ENCODE peak calls at places on chromosomes 3 and 15, in eight cellular contexts. Y is Calu3, L is neural crest cell, Q is GM06990, S is heart right ventricle, X is GM13977, M is fibroblast of mammary gland, F is GM23338. N is an unnamed sample.

GRCh38 chr3:136838641-136839555 is 20.0 kb downstream of the SLC35G2 start:
- DNase-seq in Y (no peak), L (no peak), Q (no peak), S (no peak), X (no peak), M (peak), F (no peak), N (no peak)

GRCh38 chr3:44764248-44764647 is 2.7 kb downstream of the KIF15 start:
- DNase-seq in Y (no peak), L (no peak), Q (no peak), S (no peak), X (no peak), M (no peak), F (no peak), N (no peak)

GRCh38 chr3:155026999-155027591 is 53.0 kb upstream of the MME start:
- DNase-seq in Y (no peak), L (no peak), Q (no peak), S (no peak), X (no peak), M (peak), F (no peak), N (no peak)

GRCh38 chr15:65095747-65096104 is 19.2 kb downstream of the KBTBD13 start:
- DNase-seq in Y (no peak), L (no peak), Q (no peak), S (no peak), X (no peak), M (no peak), F (no peak), N (no peak)

GRCh38 chr3:100269410-100270217 is 8.8 kb downstream of the TBC1D23 start:
- DNase-seq in Y (peak), L (no peak), Q (no peak), S (no peak), X (no peak), M (peak), F (no peak), N (no peak)

GRCh38 chr15:50883903-50884302 is 24.6 kb upstream of the AP4E1 start:
- DNase-seq in Y (no peak), L (no peak), Q (no peak), S (no peak), X (no peak), M (peak), F (no peak), N (no peak)

GRCh38 chr3:72678892-72679291 is 169.4 kb downstream of the SHQ1 start:
- DNase-seq in Y (peak), L (no peak), Q (no peak), S (no peak), X (no peak), M (no peak), F (no peak), N (no peak)

GRCh38 chr3:183447206-183448001 is 19.0 kb upstream of the MCF2L2 start:
- DNase-seq in Y (peak), L (peak), Q (peak), S (peak), X (peak), M (peak), F (peak), N (peak)

GRCh38 chr3:79866162-79866561 is 98.4 kb upstream of the ROBO1 start:
- DNase-seq in Y (no peak), L (no peak), Q (no peak), S (no peak), X (no peak), M (no peak), F (no peak), N (no peak)

GRCh38 chr3:153078826-153079225 is 83.2 kb upstream of the RAP2B start:
- DNase-seq in Y (no peak), L (no peak), Q (no peak), S (no peak), X (no peak), M (no peak), F (no peak), N (no peak)

GRCh38 chr3:186991470-186991869 is 61.1 kb downstream of the ST6GAL1 start:
- DNase-seq in Y (no peak), L (no peak), Q (no peak), S (no peak), X (no peak), M (no peak), F (no peak), N (no peak)

GRCh38 chr3:156271508-156271907 is 151.1 kb downstream of the KCNAB1 start:
- DNase-seq in Y (no peak), L (no peak), Q (no peak), S (no peak), X (no peak), M (no peak), F (no peak), N (no peak)

GRCh38 chr3:116842254-116842957 is 132.8 kb downstream of the TUSC7 start:
- DNase-seq in Y (no peak), L (no peak), Q (no peak), S (no peak), X (no peak), M (no peak), F (peak), N (no peak)

GRCh38 chr15:40680151-40680550 is 14.8 kb upstream of the RAD51 start:
- DNase-seq in Y (no peak), L (no peak), Q (no peak), S (no peak), X (no peak), M (no peak), F (no peak), N (no peak)

GRCh38 chr3:123880998-123881561 is 3.1 kb downstream of the MYLK start:
- DNase-seq in Y (peak), L (peak), Q (no peak), S (no peak), X (no peak), M (peak), F (peak), N (no peak)

GRCh38 chr3:50193286-50193685 is 1.9 kb downstream of the GNAT1 start:
- DNase-seq in Y (no peak), L (no peak), Q (no peak), S (no peak), X (no peak), M (no peak), F (no peak), N (no peak)

GRCh38 chr3:9349321-9350117 is 13.3 kb upstream of the THUMPD3 start:
- DNase-seq in Y (peak), L (no peak), Q (no peak), S (no peak), X (no peak), M (peak), F (no peak), N (no peak)

GRCh38 chr15:80180986-80181385 is 28.2 kb downstream of the FAH start:
- DNase-seq in Y (no peak), L (no peak), Q (no peak), S (no peak), X (no peak), M (no peak), F (no peak), N (no peak)

GRCh38 chr3:187935623-187936156 is 190.4 kb upstream of the BCL6 start:
- DNase-seq in Y (no peak), L (no peak), Q (peak), S (no peak), X (peak), M (no peak), F (no peak), N (peak)

GRCh38 chr3:172367205-172368105 is 80.8 kb downstream of the GHSR start:
- DNase-seq in Y (no peak), L (no peak), Q (no peak), S (no peak), X (no peak), M (peak), F (no peak), N (no peak)

GRCh38 chr15:70210538-70210937 is 112.8 kb upstream of the TLE3 start:
- DNase-seq in Y (no peak), L (no peak), Q (no peak), S (no peak), X (no peak), M (no peak), F (peak), N (no peak)
- TF ChIP-seq CTCF in Y (no peak), L (no peak), Q (peak), S (no peak), X (peak), M (peak), F (peak), N (no peak)

GRCh38 chr3:51441282-51442030 is 50.4 kb downstream of the RBM15B start:
- DNase-seq in Y (no peak), L (no peak), Q (no peak), S (no peak), X (no peak), M (no peak), F (no peak), N (no peak)

DNA sequence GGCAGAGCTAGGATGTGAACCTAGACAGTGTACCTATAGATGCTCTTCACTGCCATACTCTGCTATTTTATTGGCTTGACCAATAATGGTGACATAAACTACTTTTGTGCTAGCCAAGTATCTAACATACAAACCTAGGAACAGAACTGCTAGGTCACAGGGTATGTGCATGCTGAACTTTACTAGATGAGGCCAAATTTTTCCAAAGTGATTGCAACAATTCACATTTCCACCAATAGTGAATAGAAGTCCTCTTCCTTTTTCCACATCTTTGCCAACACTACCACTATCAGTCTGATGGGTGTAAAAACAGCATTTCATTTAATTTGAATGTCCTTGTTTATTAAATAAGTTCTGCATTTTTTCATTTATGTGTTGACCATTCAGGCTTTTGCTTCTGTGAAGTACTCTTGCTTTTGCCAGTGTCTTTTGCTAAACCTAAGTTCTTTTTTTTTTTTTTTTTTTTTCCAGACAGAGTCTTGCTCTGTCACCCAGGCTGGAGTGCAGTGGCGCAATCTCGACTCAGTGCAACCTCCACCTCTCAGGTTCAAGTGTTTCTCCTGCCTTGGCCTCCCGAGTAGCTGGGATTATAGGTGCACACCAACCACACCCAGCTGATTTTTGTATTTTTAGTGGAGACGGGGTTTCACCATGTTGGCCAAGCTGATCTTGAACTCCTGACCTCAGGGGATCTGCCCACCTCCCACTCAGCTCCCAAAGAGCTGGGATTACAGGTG is 54.1 kb downstream of the DCAF1 start:
- DNase-seq in Y (no peak), L (no peak), Q (no peak), S (no peak), X (no peak), M (no peak), F (no peak), N (no peak)
- TF ChIP-seq CTCF in Y (no peak), L (no peak), Q (no peak), S (no peak), X (no peak), M (no peak), F (no peak), N (no peak)

GRCh38 chr3:57110214-57110613 is 49.8 kb downstream of the SPATA12 start:
- DNase-seq in Y (no peak), L (no peak), Q (no peak), S (no peak), X (no peak), M (no peak), F (no peak), N (no peak)
- TF ChIP-seq CTCF in Y (no peak), L (no peak), Q (no peak), S (no peak), X (no peak), M (no peak), F (no peak), N (no peak)

GRCh38 chr3:31016196-31016595 is 121.7 kb upstream of the GADL1 start:
- DNase-seq in Y (no peak), L (no peak), Q (no peak), S (no peak), X (no peak), M (no peak), F (no peak), N (no peak)
- TF ChIP-seq CTCF in Y (no peak), L (no peak), Q (no peak), S (no peak), X (no peak), M (no peak), F (no peak), N (no peak)

GRCh38 chr3:159764211-159765024 is 224.2 kb upstream of the IL12A start:
- DNase-seq in Y (no peak), L (peak), Q (peak), S (peak), X (peak), M (peak), F (no peak), N (peak)

GRCh38 chr3:159762981-159763465 is 225.6 kb upstream of the IL12A start:
- DNase-seq in Y (peak), L (peak), Q (peak), S (peak), X (peak), M (peak), F (peak), N (peak)

GRCh38 chr3:159762238-159762637 is 226.4 kb upstream of the IL12A start:
- DNase-seq in Y (peak), L (no peak), Q (no peak), S (no peak), X (no peak), M (no peak), F (peak), N (no peak)

GRCh38 chr3:159765025-159765859 is 223.4 kb upstream of the IL12A start:
- DNase-seq in Y (peak), L (peak), Q (no peak), S (peak), X (peak), M (peak), F (peak), N (peak)

GRCh38 chr3:159763466-159764210 is 225.0 kb upstream of the IL12A start:
- DNase-seq in Y (peak), L (peak), Q (peak), S (peak), X (peak), M (peak), F (peak), N (peak)
- TF ChIP-seq CTCF in Y (peak), L (peak), Q (no peak), S (peak), X (no peak), M (no peak), F (peak), N (no peak)

GRCh38 chr3:139318431-139318816 is 25.4 kb upstream of the MRPS22 start:
- DNase-seq in Y (no peak), L (no peak), Q (no peak), S (no peak), X (no peak), M (peak), F (no peak), N (no peak)
- TF ChIP-seq CTCF in Y (no peak), L (no peak), Q (no peak), S (no peak), X (no peak), M (no peak), F (no peak), N (no peak)

GRCh38 chr3:43448098-43448497 is 161.8 kb downstream of the SNRK start:
- DNase-seq in Y (no peak), L (no peak), Q (no peak), S (no peak), X (no peak), M (no peak), F (no peak), N (no peak)

GRCh38 chr3:43445820-43446219 is 159.5 kb downstream of the SNRK start:
- DNase-seq in Y (no peak), L (no peak), Q (no peak), S (no peak), X (no peak), M (no peak), F (peak), N (no peak)

DNA sequence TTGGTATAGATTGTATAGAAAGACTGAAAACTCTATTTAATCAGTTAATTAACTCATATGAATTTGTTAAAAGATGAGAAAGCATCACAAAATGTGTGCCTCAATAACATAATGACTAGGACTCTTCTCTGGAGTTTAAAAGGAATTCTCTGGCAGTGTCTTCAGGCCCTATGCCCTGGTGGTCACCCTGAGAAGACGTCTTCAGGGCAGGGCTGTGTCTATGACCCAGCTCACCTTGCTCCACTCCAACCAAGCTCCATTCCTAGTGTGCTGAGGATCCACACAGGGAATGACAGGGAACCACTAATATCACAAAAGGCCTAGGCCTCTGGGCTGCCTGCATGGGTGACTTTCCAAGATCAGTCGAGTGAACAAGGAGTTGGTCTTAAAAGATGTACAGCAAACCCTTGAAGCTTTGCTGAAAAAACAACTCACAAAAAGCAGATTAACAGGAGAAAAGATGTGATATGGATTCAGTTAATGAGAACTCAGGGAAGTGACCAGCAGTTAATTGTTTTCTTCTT is 156.6 kb downstream of the SNRK start:
- DNase-seq in Y (no peak), L (no peak), Q (no peak), S (no peak), X (no peak), M (no peak), F (peak), N (no peak)
- TF ChIP-seq CTCF in Y (no peak), L (no peak), Q (no peak), S (no peak), X (no peak), M (no peak), F (no peak), N (no peak)